ENCODE peak calls at places on chromosomes 3 and 15, in eight cellular contexts. D is body of pancreas, Y is omental fat pad, P is GM12865, K is osteocyte, U is gastrocnemius medialis, N is SK-N-DZ, M is fibroblast of villous mesenchyme. G is an unnamed sample.

GRCh38 chr15:88872106-88872505 is 23.2 kb downstream of the HAPLN3 start:
- DNase-seq in N (no peak), Y (no peak), M (no peak), U (no peak), P (no peak), K (no peak), D (no peak), G (no peak)

GRCh38 chr3:154779571-154779970 is 300.5 kb upstream of the MME start:
- DNase-seq in M (peak), P (no peak), U (no peak), K (no peak), Y (no peak), D (peak), N (no peak), G (peak)

GRCh38 chr15:90851945-90852344 is 16.4 kb upstream of the FURIN start:
- DNase-seq in M (no peak), Y (no peak), N (no peak), D (no peak), K (no peak), U (no peak), P (no peak), G (no peak)

GRCh38 chr3:122952509-122952908 is 75.1 kb downstream of the SEMA5B start:
- DNase-seq in N (peak), P (peak), K (no peak), Y (no peak), M (no peak), D (no peak), U (no peak), G (peak)

GRCh38 chr3:53837331-53837730 is 8.9 kb downstream of the CHDH start:
- DNase-seq in K (no peak), D (no peak), N (no peak), M (no peak), U (no peak), Y (no peak), P (no peak), G (no peak)

GRCh38 chr3:134350861-134351311 is 23.4 kb downstream of the AMOTL2 start:
- DNase-seq in Y (no peak), M (no peak), K (no peak), D (peak), U (peak), P (no peak), N (no peak), G (no peak)

GRCh38 chr3:13888576-13888975 is 8.7 kb upstream of the WNT7A start:
- DNase-seq in P (no peak), K (no peak), U (no peak), Y (no peak), M (no peak), D (no peak), N (no peak), G (no peak)

GRCh38 chr3:172260381-172260780 is 187.9 kb downstream of the GHSR start:
- DNase-seq in K (no peak), P (no peak), Y (no peak), U (no peak), M (peak), N (no peak), D (no peak), G (peak)

GRCh38 chr3:87324609-87325008 is 48.2 kb upstream of the POU1F1 start:
- DNase-seq in D (no peak), K (no peak), P (no peak), N (no peak), M (no peak), Y (no peak), U (no peak), G (no peak)

GRCh38 chr3:147943265-147943945 is 534.2 kb downstream of the ZIC1 start:
- DNase-seq in M (peak), K (no peak), N (no peak), D (no peak), Y (no peak), U (no peak), P (no peak), G (peak)

GRCh38 chr15:57153140-57153539 is 223.2 kb upstream of the CGNL1 start:
- DNase-seq in D (peak), U (no peak), Y (no peak), P (peak), N (no peak), K (no peak), M (peak), G (peak)